ENCODE peak calls at places on chromosomes 5 and 9, in five cellular contexts. One of them, this sample, is unnamed.

GRCh38 chr5:78562719-78563330 is 85.7 kb downstream of the LHFPL2 start:
- DNase-seq in epithelial cell of proximal tubule: no peak
- DNase-seq in fibroblast of the aortic adventitia: no peak
- DNase-seq in T-helper 2 cell: no peak
- DNase-seq in T-cell: no peak
- DNase-seq in this sample: no peak

GRCh38 chr5:133994990-133995333 is 9.8 kb downstream of the VDAC1 start:
- DNase-seq in T-cell: no peak
- DNase-seq in epithelial cell of proximal tubule: no peak
- DNase-seq in T-helper 2 cell: no peak
- DNase-seq in fibroblast of the aortic adventitia: no peak
- DNase-seq in this sample: no peak

GRCh38 chr5:37490411-37490810 is 111.3 kb downstream of the WDR70 start:
- DNase-seq in T-helper 2 cell: no peak
- DNase-seq in T-cell: no peak
- DNase-seq in epithelial cell of proximal tubule: no peak
- DNase-seq in fibroblast of the aortic adventitia: no peak
- DNase-seq in this sample: no peak

GRCh38 chr9:13863112-13863511 is 450.8 kb downstream of the NFIB start:
- DNase-seq in epithelial cell of proximal tubule: no peak
- DNase-seq in T-helper 2 cell: no peak
- DNase-seq in fibroblast of the aortic adventitia: peak; percentile 65
- DNase-seq in T-cell: no peak
- DNase-seq in this sample: no peak

GRCh38 chr9:83441390-83441789 is 96.8 kb downstream of the FRMD3 start:
- DNase-seq in T-helper 2 cell: no peak
- DNase-seq in fibroblast of the aortic adventitia: peak; percentile 37
- DNase-seq in epithelial cell of proximal tubule: no peak
- DNase-seq in T-cell: no peak
- DNase-seq in this sample: no peak

GRCh38 chr5:14186132-14186830 is 43.1 kb downstream of the TRIO start:
- DNase-seq in epithelial cell of proximal tubule: no peak
- DNase-seq in T-helper 2 cell: no peak
- DNase-seq in T-cell: no peak
- DNase-seq in fibroblast of the aortic adventitia: peak; percentile 84
- DNase-seq in this sample: no peak

GRCh38 chr9:92328225-92328624 is 2.5 kb downstream of the CENPP start:
- DNase-seq in epithelial cell of proximal tubule: no peak
- DNase-seq in T-cell: no peak
- DNase-seq in fibroblast of the aortic adventitia: peak; percentile 84
- DNase-seq in T-helper 2 cell: no peak
- DNase-seq in this sample: no peak

GRCh38 chr9:87375397-87376073 is 122.1 kb upstream of the DAPK1 start:
- DNase-seq in T-helper 2 cell: no peak
- DNase-seq in fibroblast of the aortic adventitia: peak; percentile 29
- DNase-seq in T-cell: no peak
- DNase-seq in epithelial cell of proximal tubule: peak; percentile 52
- DNase-seq in this sample: no peak

GRCh38 chr9:23492126-23493002 is 333.7 kb downstream of the ELAVL2 start:
- DNase-seq in epithelial cell of proximal tubule: peak; percentile 42
- DNase-seq in T-helper 2 cell: no peak
- DNase-seq in T-cell: no peak
- DNase-seq in fibroblast of the aortic adventitia: peak; percentile 54
- DNase-seq in this sample: no peak

GRCh38 chr5:149445739-149446369 is 66.8 kb upstream of the IL17B start:
- DNase-seq in epithelial cell of proximal tubule: peak; percentile 94
- DNase-seq in T-helper 2 cell: no peak
- DNase-seq in T-cell: no peak
- DNase-seq in fibroblast of the aortic adventitia: peak; percentile 98
- DNase-seq in this sample: no peak

GRCh38 chr5:36874465-36874864 is 2.1 kb upstream of the NIPBL start:
- DNase-seq in fibroblast of the aortic adventitia: peak; percentile 8
- DNase-seq in T-cell: no peak
- DNase-seq in T-helper 2 cell: no peak
- DNase-seq in epithelial cell of proximal tubule: no peak
- DNase-seq in this sample: no peak

GRCh38 chr5:115414406-115415142 is 118.1 kb upstream of the CCDC112 start:
- DNase-seq in epithelial cell of proximal tubule: peak; percentile 35
- DNase-seq in fibroblast of the aortic adventitia: peak; percentile 80
- DNase-seq in T-cell: no peak
- DNase-seq in T-helper 2 cell: no peak
- DNase-seq in this sample: peak; percentile 55

GRCh38 chr5:75656311-75657003 is 45.2 kb downstream of the ANKDD1B start:
- DNase-seq in fibroblast of the aortic adventitia: peak; percentile 41
- DNase-seq in T-helper 2 cell: no peak
- DNase-seq in epithelial cell of proximal tubule: no peak
- DNase-seq in T-cell: no peak
- DNase-seq in this sample: no peak

GRCh38 chr9:16627967-16628366 is 242.5 kb downstream of the BNC2 start:
- DNase-seq in fibroblast of the aortic adventitia: peak; percentile 98
- DNase-seq in epithelial cell of proximal tubule: no peak
- DNase-seq in T-cell: no peak
- DNase-seq in T-helper 2 cell: no peak
- DNase-seq in this sample: no peak

GRCh38 chr5:42638972-42639371 is 117.6 kb upstream of the CCDC152 start:
- DNase-seq in epithelial cell of proximal tubule: no peak
- DNase-seq in T-cell: no peak
- DNase-seq in T-helper 2 cell: no peak
- DNase-seq in fibroblast of the aortic adventitia: no peak
- DNase-seq in this sample: no peak

GRCh38 chr9:22308177-22308576 is 138.4 kb upstream of the DMRTA1 start:
- DNase-seq in fibroblast of the aortic adventitia: no peak
- DNase-seq in T-helper 2 cell: no peak
- DNase-seq in T-cell: no peak
- DNase-seq in epithelial cell of proximal tubule: peak; percentile 73
- DNase-seq in this sample: no peak

GRCh38 chr9:30329441-30329840 is 2055.0 kb upstream of the ACO1 start:
- DNase-seq in T-helper 2 cell: no peak
- DNase-seq in T-cell: no peak
- DNase-seq in fibroblast of the aortic adventitia: no peak
- DNase-seq in epithelial cell of proximal tubule: no peak
- DNase-seq in this sample: no peak

GRCh38 chr9:92759990-92760893 is 4.4 kb downstream of the BICD2 start:
- DNase-seq in epithelial cell of proximal tubule: no peak
- DNase-seq in T-helper 2 cell: no peak
- DNase-seq in T-cell: no peak
- DNase-seq in fibroblast of the aortic adventitia: no peak
- DNase-seq in this sample: peak; percentile 58

GRCh38 chr9:37036237-37037136 is 2.4 kb upstream of the PAX5 start:
- DNase-seq in T-helper 2 cell: peak; percentile 19
- DNase-seq in epithelial cell of proximal tubule: no peak
- DNase-seq in T-cell: no peak
- DNase-seq in fibroblast of the aortic adventitia: peak; percentile 33
- DNase-seq in this sample: peak; percentile 31

GRCh38 chr5:37792976-37793328 is 46.9 kb downstream of the GDNF start:
- DNase-seq in T-cell: no peak
- DNase-seq in fibroblast of the aortic adventitia: peak; percentile 52
- DNase-seq in T-helper 2 cell: no peak
- DNase-seq in epithelial cell of proximal tubule: peak; percentile 86
- DNase-seq in this sample: no peak

GRCh38 chr5:33310471-33310870 is 130.3 kb upstream of the TARS1 start:
- DNase-seq in epithelial cell of proximal tubule: no peak
- DNase-seq in T-cell: no peak
- DNase-seq in T-helper 2 cell: no peak
- DNase-seq in fibroblast of the aortic adventitia: peak; percentile 95
- DNase-seq in this sample: no peak

This sample was measured in upper lobe of left lung.